ENCODE peak calls at places on chromosome 10, in eight cellular contexts. B is naive thymus-derived CD8-positive, alpha-beta T cell; J is H54; H is type B pancreatic cell; R is HEK293T; L is NCI-H1092; T is cardiac muscle cell; G is H7. O is an unnamed sample.

GRCh38 chr10:15373199-15373598 is 2.1 kb upstream of the FAM171A1 start:
- DNase-seq in B (no peak), J (no peak), H (no peak), R (no peak), L (no peak), T (no peak), G (no peak), O (no peak)

GRCh38 chr10:74453151-74453550 is 302.1 kb downstream of the ADK start:
- DNase-seq in B (no peak), J (no peak), H (no peak), R (no peak), L (peak), T (no peak), G (no peak), O (no peak)

GRCh38 chr10:48227213-48227612 is 47.3 kb downstream of the FRMPD2 start:
- DNase-seq in B (no peak), J (no peak), H (no peak), R (no peak), L (no peak), T (no peak), G (peak), O (no peak)

GRCh38 chr10:113093188-113094113 is 143.4 kb downstream of the TCF7L2 start:
- DNase-seq in B (no peak), J (peak), H (no peak), R (no peak), L (no peak), T (no peak), G (no peak), O (no peak)

GRCh38 chr10:104406715-104407517 is 53.3 kb downstream of the CFAP58 start:
- DNase-seq in B (peak), J (peak), H (no peak), R (peak), L (no peak), T (peak), G (peak), O (peak)

GRCh38 chr10:971150-971542 is 17.1 kb upstream of the GTPBP4 start:
- DNase-seq in B (no peak), J (no peak), H (no peak), R (no peak), L (no peak), T (peak), G (no peak), O (no peak)

GRCh38 chr10:7090529-7090928 is 320.3 kb downstream of the SFMBT2 start:
- DNase-seq in B (no peak), J (no peak), H (no peak), R (no peak), L (no peak), T (no peak), G (no peak), O (no peak)

GRCh38 chr10:21468086-21468485 is 57.4 kb downstream of the SKIDA1 start:
- DNase-seq in B (no peak), J (no peak), H (peak), R (no peak), L (no peak), T (no peak), G (no peak), O (no peak)

GRCh38 chr10:9957352-9957751 is 1060.3 kb upstream of the CELF2 start:
- DNase-seq in B (no peak), J (no peak), H (no peak), R (no peak), L (no peak), T (peak), G (no peak), O (peak)

GRCh38 chr10:98467506-98468318 is 21.0 kb upstream of the HPS1 start:
- DNase-seq in B (peak), J (peak), H (no peak), R (peak), L (no peak), T (peak), G (peak), O (peak)

GRCh38 chr10:20898851-20899250 is 1.7 kb upstream of the NEBL start:
- DNase-seq in B (no peak), J (no peak), H (no peak), R (no peak), L (no peak), T (peak), G (no peak), O (peak)

GRCh38 chr10:70255329-70256299 is 22.4 kb upstream of the PPA1 start:
- DNase-seq in B (peak), J (peak), H (no peak), R (no peak), L (no peak), T (peak), G (peak), O (no peak)

GRCh38 chr10:101843032-101843991 is at the start of gene KCNIP2:
- DNase-seq in B (peak), J (no peak), H (no peak), R (peak), L (no peak), T (no peak), G (peak), O (no peak)

GRCh38 chr10:70668454-70668970 is 3.8 kb upstream of the ADAMTS14 start:
- DNase-seq in B (no peak), J (no peak), H (no peak), R (no peak), L (no peak), T (peak), G (no peak), O (no peak)

GRCh38 chr10:326894-327635 is 191.8 kb downstream of the ZMYND11 start:
- DNase-seq in B (no peak), J (no peak), H (peak), R (no peak), L (no peak), T (no peak), G (peak), O (no peak)

GRCh38 chr10:72088879-72089585 is 681 bp upstream of the SPOCK2 start:
- DNase-seq in B (no peak), J (no peak), H (no peak), R (no peak), L (peak), T (peak), G (peak), O (no peak)

GRCh38 chr10:77160679-77161078 is 476.9 kb downstream of the KCNMA1 start:
- DNase-seq in B (no peak), J (peak), H (no peak), R (no peak), L (peak), T (peak), G (no peak), O (peak)

GRCh38 chr10:15155978-15156377 is 12.5 kb downstream of the NMT2 start:
- DNase-seq in B (no peak), J (no peak), H (no peak), R (no peak), L (no peak), T (no peak), G (no peak), O (no peak)

GRCh38 chr10:48249004-48249762 is 25.3 kb downstream of the FRMPD2 start:
- DNase-seq in B (no peak), J (no peak), H (peak), R (no peak), L (no peak), T (no peak), G (no peak), O (no peak)

GRCh38 chr10:55160904-55161303 is 359.9 kb upstream of the PCDH15 start:
- DNase-seq in B (no peak), J (no peak), H (no peak), R (no peak), L (no peak), T (no peak), G (no peak), O (no peak)

GRCh38 chr10:35127289-35127891 is 744 bp downstream of the CREM start:
- DNase-seq in B (no peak), J (peak), H (peak), R (peak), L (no peak), T (peak), G (peak), O (no peak)

GRCh38 chr10:64209574-64209973 is 688.4 kb downstream of the REEP3 start:
- DNase-seq in B (no peak), J (no peak), H (no peak), R (no peak), L (no peak), T (peak), G (no peak), O (peak)

GRCh38 chr10:427746-428519 is 261.5 kb downstream of the DIP2C start:
- DNase-seq in B (no peak), J (no peak), H (no peak), R (no peak), L (no peak), T (no peak), G (no peak), O (no peak)

GRCh38 chr10:128047991-128048826 is 78.0 kb downstream of the MKI67 start:
- DNase-seq in B (peak), J (no peak), H (no peak), R (no peak), L (no peak), T (peak), G (no peak), O (no peak)

GRCh38 chr10:71634531-71635164 is 84.9 kb downstream of the C10orf105 start:
- DNase-seq in B (no peak), J (no peak), H (no peak), R (no peak), L (no peak), T (no peak), G (no peak), O (no peak)

GRCh38 chr10:51129946-51130554 is 55.8 kb downstream of the PRKG1 start:
- DNase-seq in B (no peak), J (no peak), H (no peak), R (no peak), L (no peak), T (no peak), G (no peak), O (no peak)

GRCh38 chr10:7410306-7410799 is 481 bp downstream of the SFMBT2 start:
- DNase-seq in B (peak), J (peak), H (no peak), R (no peak), L (peak), T (peak), G (peak), O (no peak)

GRCh38 chr10:31399631-31400030 is 80.6 kb downstream of the ZEB1 start:
- DNase-seq in B (no peak), J (no peak), H (no peak), R (no peak), L (no peak), T (no peak), G (no peak), O (no peak)

GRCh38 chr10:45075821-45076220 is 75.1 kb downstream of the ZNF22 start:
- DNase-seq in B (no peak), J (no peak), H (no peak), R (no peak), L (no peak), T (no peak), G (no peak), O (no peak)

GRCh38 chr10:26837139-26837538 is 23.6 kb downstream of the ABI1 start:
- DNase-seq in B (no peak), J (no peak), H (no peak), R (no peak), L (no peak), T (no peak), G (no peak), O (no peak)

GRCh38 chr10:31599626-31600504 is 280.8 kb downstream of the ZEB1 start:
- DNase-seq in B (no peak), J (no peak), H (no peak), R (no peak), L (no peak), T (no peak), G (no peak), O (no peak)

GRCh38 chr10:63208981-63209380 is 75.9 kb downstream of the NRBF2 start:
- DNase-seq in B (no peak), J (no peak), H (no peak), R (peak), L (no peak), T (no peak), G (no peak), O (peak)

GRCh38 chr10:112858990-112859520 is 91.0 kb upstream of the TCF7L2 start:
- DNase-seq in B (no peak), J (no peak), H (no peak), R (no peak), L (no peak), T (peak), G (no peak), O (no peak)

GRCh38 chr10:79413196-79413595 is 32.2 kb downstream of the ZCCHC24 start:
- DNase-seq in B (no peak), J (peak), H (no peak), R (no peak), L (no peak), T (peak), G (no peak), O (no peak)